ENCODE peak calls at places on chromosomes 11 and 22, in six cellular contexts. X, S, Y, P, H and N are unnamed samples.
A peak's percentile ranks its signal among the peaks of the same experiment; 100 is the strongest.

GRCh38 chr11:3229673-3230630 is 2.3 kb downstream of the MRGPRE start:
- DNase-seq in X (no peak), S (no peak), Y (no peak), P (no peak), H (no peak), N (no peak)

GRCh38 chr11:36373040-36374010 is 77.2 kb downstream of the PRR5L start:
- DNase-seq in X (no peak), S (peak; percentile 24), Y (no peak), P (no peak), H (no peak), N (peak; percentile 22)

GRCh38 chr22:42632096-42632495 is 8.3 kb downstream of the ATP5MGL start:
- DNase-seq in X (no peak), S (no peak), Y (no peak), P (peak; percentile 47), H (no peak), N (no peak)

GRCh38 chr22:18984564-18984963 is 48.5 kb upstream of the PRODH start:
- DNase-seq in X (no peak), S (no peak), Y (peak; percentile 31), P (no peak), H (no peak), N (no peak)

GRCh38 chr11:6431861-6432260 is 8.9 kb downstream of the HPX start:
- DNase-seq in X (no peak), S (peak; percentile 48), Y (no peak), P (no peak), H (no peak), N (no peak)

GRCh38 chr11:84901986-84902385 is 725.2 kb downstream of the DLG2 start:
- DNase-seq in X (no peak), S (no peak), Y (no peak), P (no peak), H (no peak), N (no peak)

GRCh38 chr11:119518746-119519382 is 95.9 kb upstream of the THY1 start:
- DNase-seq in X (peak; percentile 25), S (no peak), Y (peak; percentile 67), P (no peak), H (peak; percentile 25), N (peak; percentile 69)

GRCh38 chr22:35227248-35227647 is 30.0 kb upstream of the HMGXB4 start:
- DNase-seq in X (no peak), S (no peak), Y (no peak), P (no peak), H (no peak), N (peak; percentile 50)

GRCh38 chr22:25076281-25076680 is 123.4 kb upstream of the CRYBB3 start:
- DNase-seq in X (no peak), S (no peak), Y (no peak), P (no peak), H (no peak), N (no peak)

GRCh38 chr11:45486461-45486860 is 179.0 kb downstream of the CHST1 start:
- DNase-seq in X (no peak), S (no peak), Y (no peak), P (no peak), H (no peak), N (no peak)

GRCh38 chr22:23237201-23237798 is 57.0 kb downstream of the BCR start:
- DNase-seq in X (no peak), S (no peak), Y (peak; percentile 57), P (no peak), H (no peak), N (no peak)

DNA sequence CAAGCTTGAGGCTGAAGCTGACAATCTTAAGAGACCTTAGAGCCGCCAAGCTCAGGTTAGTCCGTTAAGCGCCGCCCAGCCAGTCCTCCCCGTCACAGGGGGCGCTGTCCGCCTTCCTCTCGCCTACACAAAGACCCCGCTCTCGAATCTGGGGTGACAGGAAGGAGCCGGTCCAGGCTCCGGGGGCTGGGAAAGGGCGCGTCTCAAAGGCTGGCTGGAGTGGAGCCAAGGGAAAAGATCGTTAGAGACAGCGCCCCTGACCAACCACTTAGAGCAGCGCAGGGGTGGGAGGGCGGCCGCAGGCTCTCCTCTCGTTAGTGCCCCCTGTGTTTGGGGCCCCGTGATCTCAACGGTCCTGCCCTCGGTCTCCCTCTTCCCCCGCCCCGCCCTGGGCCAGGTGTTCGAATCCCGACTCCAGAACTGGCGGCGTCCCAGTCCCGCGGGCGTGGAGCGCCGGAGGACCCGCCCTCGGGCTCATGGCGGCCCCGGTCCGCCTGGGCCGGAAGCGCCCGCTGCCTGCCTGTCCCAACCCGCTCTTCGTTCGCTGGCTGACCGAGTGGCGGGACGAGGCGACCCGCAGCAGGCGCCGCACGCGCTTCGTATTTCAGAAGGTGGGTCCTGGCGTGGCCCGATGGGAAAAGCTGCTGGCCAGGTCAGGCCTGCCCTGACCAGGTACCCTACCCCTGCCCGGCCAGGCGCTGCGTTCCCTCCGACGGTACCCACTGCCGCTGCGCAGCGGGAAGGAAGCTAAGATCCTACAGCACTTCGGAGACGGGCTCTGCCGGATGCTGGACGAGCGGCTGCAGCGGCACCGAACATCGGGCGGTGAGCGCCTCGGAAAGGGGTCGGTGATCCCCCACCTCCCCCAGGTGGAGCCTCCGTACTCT is at the start of gene MUS81:
- DNase-seq in X (peak; percentile 91), S (peak; percentile 99), Y (peak; percentile 86), P (peak; percentile 97), H (peak; percentile 98), N (peak; percentile 99)
- TF ChIP-seq POLR2A in X (no peak), S (peak; percentile 63), Y (peak; percentile 53), P (peak; percentile 52), H (peak; percentile 59), N (peak; percentile 59)

DNA sequence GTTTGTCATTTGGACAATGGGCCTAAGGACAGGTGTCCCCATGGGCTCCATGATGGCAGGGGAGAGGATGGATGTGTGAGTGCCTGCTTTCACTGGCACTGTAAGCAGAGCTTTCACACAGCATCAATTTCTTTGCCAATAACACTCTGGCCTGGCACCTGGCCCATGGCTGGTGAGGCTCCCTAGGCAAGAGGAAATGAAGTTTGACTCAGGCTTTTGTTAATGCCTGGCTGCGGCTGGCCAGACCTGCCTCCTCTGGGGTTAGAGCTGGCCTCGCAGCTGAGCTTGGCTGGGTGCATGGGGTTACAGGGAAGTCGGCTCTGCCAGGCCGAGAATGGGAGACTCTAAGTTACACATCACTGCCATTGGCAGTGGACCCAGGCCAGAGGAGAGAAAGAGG is 29.9 kb upstream of the SEZ6L start:
- DNase-seq in X (no peak), S (no peak), Y (no peak), P (no peak), H (no peak), N (no peak)
- TF ChIP-seq MAX in X (no peak), S (no peak), Y (no peak), P (no peak), H (no peak), N (no peak)

GRCh38 chr11:69159153-69159850 is 3.6 kb downstream of the SMIM38 start:
- DNase-seq in X (no peak), S (no peak), Y (no peak), P (no peak), H (no peak), N (no peak)
- TF ChIP-seq POLR2A in X (no peak), S (no peak), Y (no peak), P (no peak), H (no peak), N (no peak)

GRCh38 chr11:94958118-94958517 is 15.2 kb downstream of the CWC15 start:
- DNase-seq in X (no peak), S (no peak), Y (no peak), P (no peak), H (no peak), N (no peak)
- TF ChIP-seq MAX in X (no peak), S (no peak), Y (no peak), P (no peak), H (no peak), N (no peak)